ENCODE peak calls at places on chromosomes 11 and 22, in four cellular contexts. K is body of pancreas, V is GM23338, X is heart right ventricle. Y is an unnamed sample.

GRCh38 chr22:28773461-28773867 is 969 bp downstream of the CCDC117 start:
- DNase-seq in X (no peak), V (no peak), K (no peak), Y (no peak)

GRCh38 chr22:30605449-30606110 is 1.4 kb upstream of the TCN2 start:
- DNase-seq in X (peak; percentile 47), V (peak; percentile 75), K (peak; percentile 72), Y (peak; percentile 78)

GRCh38 chr11:73818838-73819237 is 31.2 kb downstream of the MRPL48 start:
- DNase-seq in K (no peak), V (peak; percentile 10), X (no peak), Y (no peak)

GRCh38 chr22:50641696-50642607 is 14.0 kb upstream of the ARSA start:
- DNase-seq in K (no peak), V (peak; percentile 92), X (peak; percentile 41), Y (peak; percentile 83)

GRCh38 chr11:31882951-31883392 is 71.8 kb upstream of the PAX6 start:
- DNase-seq in V (peak; percentile 35), K (no peak), X (no peak), Y (no peak)

GRCh38 chr22:48957311-48957986 is 870.2 kb downstream of the BRD1 start:
- DNase-seq in K (no peak), X (no peak), V (no peak), Y (no peak)

GRCh38 chr11:131910491-131911387 is 540.3 kb downstream of the NTM start:
- DNase-seq in X (no peak), K (no peak), V (peak; percentile 61), Y (peak; percentile 74)

GRCh38 chr22:50090141-50090714 is 422 bp downstream of the MOV10L1 start:
- DNase-seq in K (no peak), V (peak; percentile 57), X (no peak), Y (no peak)

GRCh38 chr11:18313985-18314763 is 7.8 kb downstream of the HPS5 start:
- DNase-seq in V (peak; percentile 17), X (no peak), K (no peak), Y (no peak)

GRCh38 chr11:47185305-47186075 is 744 bp downstream of the PACSIN3 start:
- DNase-seq in X (peak; percentile 75), V (peak; percentile 97), K (peak; percentile 64), Y (peak; percentile 84)

GRCh38 chr11:79371724-79372123 is 69.1 kb downstream of the TENM4 start:
- DNase-seq in X (no peak), K (no peak), V (no peak), Y (no peak)

GRCh38 chr11:3944198-3944597 is 88.7 kb downstream of the STIM1 start:
- DNase-seq in K (no peak), V (no peak), X (no peak), Y (no peak)

GRCh38 chr11:69382131-69383128 is 88.5 kb downstream of the MYEOV start:
- DNase-seq in X (peak; percentile 43), V (peak; percentile 50), K (peak; percentile 12), Y (peak; percentile 47)

DNA sequence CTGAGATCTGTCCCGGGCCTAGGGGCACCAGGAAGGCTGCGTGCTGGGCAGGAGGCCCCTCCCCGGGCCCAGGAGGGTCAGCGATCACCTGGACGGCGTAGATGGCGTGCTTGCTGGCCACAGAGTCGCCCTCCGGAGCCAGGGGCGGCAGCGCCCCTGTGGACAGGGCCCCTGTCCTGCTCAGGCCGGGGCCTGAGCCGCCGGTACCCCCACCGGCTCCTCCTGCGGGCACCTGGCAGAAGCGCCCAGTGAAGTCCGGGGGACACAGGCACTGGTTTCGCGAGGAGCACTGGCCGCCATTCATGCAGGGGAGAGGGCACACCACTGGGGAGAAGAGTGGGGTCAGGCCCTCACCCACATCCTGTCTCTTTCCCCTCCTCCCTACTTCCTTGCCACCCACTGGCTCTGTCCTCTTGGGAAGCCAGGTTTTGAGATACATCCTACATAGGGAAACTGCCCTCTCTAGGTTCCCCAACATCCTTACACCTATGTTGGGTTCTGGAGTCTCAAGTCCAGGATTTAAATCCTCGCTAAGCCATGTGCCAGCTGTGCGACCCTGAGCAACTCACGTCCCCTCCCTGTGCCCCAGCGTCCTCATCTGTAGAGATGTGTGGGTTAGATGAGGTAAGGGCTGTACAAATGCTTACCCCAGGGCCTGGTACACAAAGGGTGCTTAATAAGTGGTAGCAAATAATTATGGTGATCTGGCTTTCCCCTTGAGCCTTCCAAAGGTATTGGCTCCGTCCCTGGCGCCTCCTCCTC is 3.9 kb downstream of the LTBP3 start:
- DNase-seq in X (no peak), V (no peak), K (no peak), Y (peak; percentile 58)
- H3K4me1 ChIP-seq in X (peaks cover 35% of the 10 kb centered on the region), V (peaks cover 31% of the 10 kb centered on the region), K (peaks cover 54% of the 10 kb centered on the region), Y (peaks cover 3% of the 10 kb centered on the region)

GRCh38 chr22:27681037-27681436 is 120.5 kb downstream of the MN1 start:
- DNase-seq in K (no peak), X (no peak), V (no peak), Y (no peak)

GRCh38 chr22:27680636-27681035 is 120.9 kb downstream of the MN1 start:
- DNase-seq in V (no peak), K (no peak), X (no peak), Y (no peak)

GRCh38 chr22:27682438-27682837 is 119.1 kb downstream of the MN1 start:
- DNase-seq in X (no peak), V (peak; percentile 74), K (no peak), Y (no peak)

GRCh38 chr22:27677895-27678458 is 123.6 kb downstream of the MN1 start:
- DNase-seq in V (no peak), K (no peak), X (no peak), Y (no peak)

GRCh38 chr22:27679722-27680488 is 121.7 kb downstream of the MN1 start:
- DNase-seq in K (no peak), V (no peak), X (no peak), Y (no peak)
- H3K27ac ChIP-seq in K (no peak overlapping the region), V (peak overlapping the region; percentile 69), X (no peak overlapping the region), Y (no peak overlapping the region)

GRCh38 chr11:75565916-75566762 is 4.1 kb downstream of the SERPINH1 start:
- DNase-seq in K (no peak), X (no peak), V (no peak), Y (no peak)

GRCh38 chr11:75563978-75564552 is 2.0 kb downstream of the SERPINH1 start:
- DNase-seq in V (peak; percentile 91), X (peak; percentile 62), K (no peak), Y (peak; percentile 89)

GRCh38 chr11:75563501-75563977 is 1.5 kb downstream of the SERPINH1 start:
- DNase-seq in K (no peak), V (no peak), X (no peak), Y (no peak)

GRCh38 chr11:75566763-75567279 is 4.8 kb downstream of the SERPINH1 start:
- DNase-seq in V (no peak), K (no peak), X (no peak), Y (peak; percentile 68)

GRCh38 chr11:75565221-75565814 is 3.3 kb downstream of the SERPINH1 start:
- DNase-seq in X (peak; percentile 60), K (no peak), V (no peak), Y (peak; percentile 79)
- H3K4me3 ChIP-seq in X (peak overlapping the region; percentile 88), K (no peak overlapping the region), V (peak overlapping the region; percentile 98), Y (peak overlapping the region; percentile 88)

GRCh38 chr22:46103664-46104063 is 46.7 kb upstream of the PPARA start:
- DNase-seq in K (no peak), X (no peak), V (no peak), Y (no peak)

GRCh38 chr22:46104170-46104880 is 46.0 kb upstream of the PPARA start:
- DNase-seq in X (no peak), K (peak; percentile 88), V (no peak), Y (no peak)

GRCh38 chr22:46105494-46106278 is 44.6 kb upstream of the PPARA start:
- DNase-seq in V (no peak), X (no peak), K (peak; percentile 73), Y (no peak)

GRCh38 chr22:46106279-46107022 is 43.9 kb upstream of the PPARA start:
- DNase-seq in K (no peak), X (no peak), V (no peak), Y (no peak)

GRCh38 chr22:46104881-46105493 is 45.3 kb upstream of the PPARA start:
- DNase-seq in V (no peak), K (no peak), X (no peak), Y (no peak)
- H3K4me1 ChIP-seq in V (no peaks in the 10 kb centered on the region), K (peaks cover 95% of the 10 kb centered on the region), X (peaks cover 79% of the 10 kb centered on the region), Y (peaks cover 29% of the 10 kb centered on the region)

GRCh38 chr11:95791385-95792033 is 1.2 kb downstream of the CEP57 start:
- DNase-seq in V (no peak), X (no peak), K (no peak), Y (no peak)

GRCh38 chr11:95790933-95791247 is 592 bp downstream of the CEP57 start:
- DNase-seq in V (peak; percentile 86), K (peak; percentile 71), X (peak; percentile 43), Y (peak; percentile 78)

GRCh38 chr11:95790123-95790932 is at the start of gene CEP57:
- DNase-seq in V (peak; percentile 99), X (peak; percentile 88), K (peak; percentile 94), Y (peak; percentile 95)

GRCh38 chr11:95788921-95789505 is 569 bp downstream of the FAM76B start:
- DNase-seq in K (peak; percentile 17), X (no peak), V (peak; percentile 78), Y (no peak)

GRCh38 chr11:95789506-95790122 is at the start of gene FAM76B:
- DNase-seq in X (peak; percentile 95), K (peak; percentile 97), V (peak; percentile 98), Y (peak; percentile 98)
- H3K27ac ChIP-seq in X (peak within 1 kb of the TSS; percentile 93), K (peak within 1 kb of the TSS; percentile 100), V (peak within 1 kb of the TSS; percentile 98), Y (peak within 1 kb of the TSS; percentile 99)

DNA sequence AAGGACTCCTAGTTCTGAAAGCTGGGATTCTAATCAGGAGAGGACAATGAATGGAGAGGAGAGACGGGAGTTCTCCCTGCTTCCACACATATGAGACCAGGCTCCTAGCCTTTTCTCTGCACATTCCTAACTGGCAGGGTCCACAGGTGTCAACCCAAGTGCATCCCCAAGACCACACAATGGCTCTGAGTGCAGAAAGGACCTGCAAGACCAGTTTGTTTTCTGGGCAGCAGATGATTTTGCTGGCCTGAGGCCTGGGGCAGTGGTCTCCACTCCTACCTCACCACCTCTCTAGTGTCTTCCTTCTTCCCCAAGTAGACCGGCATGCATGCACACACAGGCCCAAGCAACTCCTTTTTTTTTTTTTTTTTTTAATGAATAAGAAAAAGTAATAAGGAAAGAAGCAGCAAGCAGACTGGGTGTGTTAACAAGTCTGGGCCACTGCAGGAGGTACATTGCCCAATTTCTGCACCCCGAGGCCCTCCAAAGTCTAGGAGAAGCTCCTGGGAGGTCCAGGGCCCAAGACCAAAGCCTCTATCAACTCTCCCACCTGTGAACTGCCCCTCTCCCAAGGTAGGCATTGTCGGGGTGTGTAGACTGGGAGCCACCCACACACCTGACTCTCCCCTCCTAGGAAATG is 1.2 kb upstream of the TSKU start:
- DNase-seq in X (no peak), K (no peak), V (no peak), Y (no peak)
- H3K4me3 ChIP-seq in X (peak overlapping the region; percentile 88), K (no peak overlapping the region), V (peak overlapping the region; percentile 89), Y (peak overlapping the region; percentile 74)

GRCh38 chr11:61586792-61587430 is 6.0 kb upstream of the SYT7 start:
- DNase-seq in K (no peak), V (peak; percentile 60), X (no peak), Y (peak; percentile 47)
- H3K4me1 ChIP-seq in K (peaks cover 29% of the 10 kb centered on the region), V (peaks cover 20% of the 10 kb centered on the region), X (peaks cover 5% of the 10 kb centered on the region), Y (peaks cover 3% of the 10 kb centered on the region)

Y was measured in right cardiac atrium.